ENCODE peak calls at places on chromosomes 3 and 15, in six cellular contexts. Z, E, O, J, K and G are unnamed samples.

GRCh38 chr3:49715611-49716121 is 3.8 kb downstream of the AMIGO3 start:
- DNase-seq in J (no peak), E (peak), O (no peak), Z (no peak), K (no peak), G (no peak)

GRCh38 chr15:58546066-58546591 is 114.3 kb downstream of the LIPC start:
- DNase-seq in J (no peak), Z (no peak), K (no peak), O (no peak), E (no peak), G (no peak)

GRCh38 chr3:15460891-15461524 is 33.6 kb downstream of the EAF1 start:
- DNase-seq in J (no peak), K (no peak), O (no peak), Z (no peak), E (no peak), G (peak)

GRCh38 chr15:24068102-24068501 is 381.0 kb upstream of the NDN start:
- DNase-seq in Z (no peak), E (peak), K (no peak), J (no peak), O (no peak), G (no peak)

GRCh38 chr3:66525771-66526170 is 24.9 kb upstream of the LRIG1 start:
- DNase-seq in E (no peak), O (no peak), K (no peak), Z (no peak), J (no peak), G (no peak)

GRCh38 chr15:68691667-68692066 is 112.9 kb downstream of the CORO2B start:
- DNase-seq in J (no peak), K (peak), E (no peak), O (no peak), Z (no peak), G (no peak)

GRCh38 chr3:161854232-161854771 is 357.7 kb downstream of the OTOL1 start:
- DNase-seq in E (no peak), K (no peak), Z (no peak), J (no peak), O (no peak), G (no peak)

GRCh38 chr3:144947895-144948294 is 976.3 kb downstream of the DIPK2A start:
- DNase-seq in Z (no peak), E (no peak), J (no peak), O (no peak), K (no peak), G (no peak)

GRCh38 chr15:85499498-85499897 is 119.1 kb downstream of the AKAP13 start:
- DNase-seq in E (no peak), O (no peak), J (no peak), Z (no peak), K (no peak), G (no peak)

GRCh38 chr3:194871864-194872668 is 186.4 kb downstream of the FAM43A start:
- DNase-seq in K (no peak), O (no peak), J (peak), Z (no peak), E (no peak), G (peak)

GRCh38 chr3:100089802-100090668 is 24.3 kb downstream of the FILIP1L start:
- DNase-seq in J (peak), Z (no peak), E (no peak), O (no peak), K (no peak), G (no peak)

GRCh38 chr15:52559583-52559982 is 9.2 kb downstream of the ARPP19 start:
- DNase-seq in K (no peak), E (no peak), Z (peak), O (no peak), J (peak), G (no peak)

GRCh38 chr3:100941451-100941850 is 51.8 kb downstream of the ABI3BP start:
- DNase-seq in K (no peak), E (no peak), Z (no peak), O (no peak), J (no peak), G (no peak)

GRCh38 chr3:119891944-119892721 is 110.2 kb downstream of the NR1I2 start:
- DNase-seq in K (no peak), J (peak), Z (no peak), E (peak), O (peak), G (peak)

GRCh38 chr15:67249830-67250229 is 4.6 kb downstream of the AAGAB start:
- DNase-seq in Z (no peak), O (no peak), J (no peak), K (no peak), E (no peak), G (no peak)

GRCh38 chr3:56986347-56986746 is 74.1 kb upstream of the SPATA12 start:
- DNase-seq in E (no peak), Z (no peak), K (no peak), O (no peak), J (no peak), G (no peak)

GRCh38 chr3:172244011-172244410 is 204.2 kb downstream of the GHSR start:
- DNase-seq in O (no peak), E (no peak), K (no peak), J (no peak), Z (no peak), G (no peak)

GRCh38 chr3:53238881-53239280 is 16.9 kb downstream of the TKT start:
- DNase-seq in Z (no peak), J (no peak), K (no peak), E (no peak), O (no peak), G (no peak)

GRCh38 chr3:63192248-63192647 is 85.9 kb upstream of the SYNPR start:
- DNase-seq in J (no peak), K (no peak), Z (no peak), E (no peak), O (no peak), G (no peak)

GRCh38 chr3:66195347-66195783 is 25.4 kb upstream of the SLC25A26 start:
- DNase-seq in K (no peak), E (peak), J (peak), O (peak), Z (peak), G (peak)

GRCh38 chr3:68919000-68919399 is 13.3 kb downstream of the TAFA4 start:
- DNase-seq in E (no peak), O (no peak), J (peak), K (no peak), Z (no peak), G (no peak)

GRCh38 chr15:71117906-71118305 is 2.6 kb downstream of the THSD4 start:
- DNase-seq in Z (no peak), E (no peak), J (no peak), O (no peak), K (no peak), G (no peak)

GRCh38 chr15:98853161-98853560 is 154.4 kb downstream of the PGPEP1L start:
- DNase-seq in K (peak), Z (peak), J (peak), E (peak), O (peak), G (peak)

GRCh38 chr3:32840086-32840841 is 22.5 kb downstream of the TRIM71 start:
- DNase-seq in O (no peak), J (no peak), K (no peak), E (no peak), Z (no peak), G (no peak)

GRCh38 chr3:194466761-194467356 is 19.9 kb downstream of the ATP13A3 start:
- DNase-seq in J (no peak), E (no peak), K (no peak), O (no peak), Z (no peak), G (no peak)

GRCh38 chr3:65356331-65357286 is 668.8 kb upstream of the ADAMTS9 start:
- DNase-seq in K (no peak), O (no peak), Z (no peak), J (peak), E (no peak), G (no peak)

GRCh38 chr15:82881747-82882146 is 70.8 kb downstream of the HOMER2 start:
- DNase-seq in K (no peak), J (no peak), O (no peak), E (no peak), Z (no peak), G (no peak)

GRCh38 chr3:126745760-126746394 is 41.8 kb downstream of the CHCHD6 start:
- DNase-seq in J (no peak), Z (no peak), E (peak), O (no peak), K (no peak), G (no peak)